ENCODE peak calls at places on chromosomes 1 and 21, in ten cellular contexts. N is fibroblast of lung; W is brain microvascular endothelial cell; A is left ventricle myocardium superior; F is epithelial cell of prostate; E is ovary; K is PC-9; Z is GM19239; U is ureter; M is naive thymus-derived CD8-positive, alpha-beta T cell. T is an unnamed sample.

GRCh38 chr1:117664314-117664713 is 58.5 kb downstream of the TENT5C start:
- DNase-seq in N (no peak), W (no peak), A (no peak), F (no peak), E (no peak), K (no peak), Z (peak), U (no peak), M (peak), T (no peak)

GRCh38 chr1:67674260-67675011 is 10.6 kb upstream of the GADD45A start:
- DNase-seq in N (peak), W (peak), A (no peak), F (no peak), E (peak), K (no peak), Z (no peak), U (no peak), M (peak), T (peak)

GRCh38 chr1:30928789-30929134 is 20.2 kb upstream of the SDC3 start:
- DNase-seq in N (no peak), W (no peak), A (no peak), F (no peak), E (no peak), K (no peak), Z (no peak), U (no peak), M (no peak), T (no peak)

GRCh38 chr21:42532466-42533181 is 19.0 kb downstream of the SLC37A1 start:
- DNase-seq in N (peak), W (no peak), A (peak), F (no peak), E (peak), K (no peak), Z (no peak), U (peak), M (peak), T (no peak)

GRCh38 chr21:31538821-31539220 is 120.7 kb upstream of the SOD1 start:
- DNase-seq in N (peak), W (no peak), A (no peak), F (no peak), E (no peak), K (no peak), Z (no peak), U (no peak), M (no peak), T (peak)

GRCh38 chr1:82464362-82464931 is 663.7 kb downstream of the ADGRL2 start:
- DNase-seq in N (peak), W (peak), A (peak), F (no peak), E (peak), K (peak), Z (no peak), U (peak), M (no peak), T (peak)

GRCh38 chr1:241817331-241817792 is 30.6 kb upstream of the EXO1 start:
- DNase-seq in N (peak), W (no peak), A (no peak), F (no peak), E (no peak), K (no peak), Z (no peak), U (no peak), M (no peak), T (no peak)

GRCh38 chr1:228340686-228341449 is 65.8 kb downstream of the TRIM11 start:
- DNase-seq in N (peak), W (no peak), A (peak), F (no peak), E (peak), K (no peak), Z (no peak), U (no peak), M (no peak), T (no peak)

GRCh38 chr1:65431111-65431705 is 10.7 kb downstream of the LEPR start:
- DNase-seq in N (peak), W (peak), A (no peak), F (no peak), E (no peak), K (no peak), Z (no peak), U (no peak), M (no peak), T (peak)

GRCh38 chr1:112694363-112694929 is 12.5 kb downstream of the RHOC start:
- DNase-seq in N (no peak), W (no peak), A (no peak), F (no peak), E (peak), K (no peak), Z (no peak), U (peak), M (no peak), T (no peak)